ENCODE peak calls at places on chromosomes 3 and 15, in five cellular contexts. T is RPMI7951, J is foreskin fibroblast, C is lower lobe of right lung, Z is RWPE1. X is an unnamed sample.

GRCh38 chr15:75647370-75648155 is at the start of gene SNX33:
- DNase-seq in T (peak), J (peak), C (peak), Z (peak), X (peak)

GRCh38 chr3:75220932-75221331 is 443.2 kb upstream of the FRG2C start:
- DNase-seq in T (no peak), J (no peak), C (no peak), Z (no peak), X (no peak)

GRCh38 chr3:133941390-133941789 is 45.7 kb upstream of the RAB6B start:
- DNase-seq in T (peak), J (peak), C (no peak), Z (no peak), X (peak)

GRCh38 chr3:168620854-168621253 is 525.1 kb upstream of the GOLIM4 start:
- DNase-seq in T (no peak), J (no peak), C (no peak), Z (peak), X (no peak)

GRCh38 chr3:73437828-73438227 is 186.9 kb downstream of the PDZRN3 start:
- DNase-seq in T (peak), J (no peak), C (no peak), Z (no peak), X (no peak)

GRCh38 chr3:44993471-44994205 is 17.6 kb downstream of the EXOSC7 start:
- DNase-seq in T (peak), J (peak), C (no peak), Z (peak), X (peak)

GRCh38 chr3:197151562-197151961 is 121.9 kb upstream of the MELTF start:
- DNase-seq in T (peak), J (peak), C (no peak), Z (peak), X (no peak)

GRCh38 chr3:140630366-140630765 is 47.5 kb upstream of the TRIM42 start:
- DNase-seq in T (no peak), J (no peak), C (no peak), Z (no peak), X (no peak)

GRCh38 chr15:31338318-31338878 is 11.8 kb downstream of the KLF13 start:
- DNase-seq in T (no peak), J (no peak), C (peak), Z (no peak), X (no peak)

GRCh38 chr15:77335298-77335697 is 84.6 kb downstream of the PEAK1 start:
- DNase-seq in T (peak), J (no peak), C (no peak), Z (no peak), X (no peak)

GRCh38 chr3:32510075-32510724 is 7.5 kb upstream of the CMTM6 start:
- DNase-seq in T (peak), J (peak), C (no peak), Z (peak), X (peak)

GRCh38 chr3:33437556-33438283 is 2.5 kb downstream of the UBP1 start:
- DNase-seq in T (peak), J (peak), C (no peak), Z (no peak), X (peak)

GRCh38 chr15:32104061-32104980 is 74.0 kb downstream of the CHRNA7 start:
- DNase-seq in T (no peak), J (no peak), C (no peak), Z (no peak), X (no peak)

GRCh38 chr3:66498718-66499611 is 1.9 kb downstream of the LRIG1 start:
- DNase-seq in T (no peak), J (no peak), C (no peak), Z (no peak), X (no peak)

GRCh38 chr15:77112819-77113569 is 42.1 kb upstream of the TSPAN3 start:
- DNase-seq in T (no peak), J (no peak), C (no peak), Z (no peak), X (no peak)

GRCh38 chr15:61857169-61857829 is 202.9 kb downstream of the VPS13C start:
- DNase-seq in T (no peak), J (no peak), C (no peak), Z (no peak), X (no peak)

GRCh38 chr15:81825136-81825535 is 220.7 kb downstream of the MEX3B start:
- DNase-seq in T (no peak), J (no peak), C (no peak), Z (no peak), X (no peak)

GRCh38 chr3:131804565-131805133 is 230.2 kb downstream of the CPNE4 start:
- DNase-seq in T (no peak), J (no peak), C (no peak), Z (no peak), X (no peak)

GRCh38 chr3:98449606-98450193 is 13.3 kb upstream of the OR5K1 start:
- DNase-seq in T (no peak), J (no peak), C (no peak), Z (no peak), X (no peak)

GRCh38 chr3:169952045-169952444 is 14.6 kb upstream of the SEC62 start:
- DNase-seq in T (no peak), J (peak), C (no peak), Z (no peak), X (no peak)

GRCh38 chr15:58228708-58229107 is 90.5 kb downstream of the AQP9 start:
- DNase-seq in T (peak), J (peak), C (no peak), Z (no peak), X (no peak)

GRCh38 chr3:42504334-42505202 is 2.1 kb downstream of the VIPR1 start:
- DNase-seq in T (no peak), J (no peak), C (no peak), Z (no peak), X (no peak)

GRCh38 chr3:5304789-5305680 is 117.5 kb downstream of the EDEM1 start:
- DNase-seq in T (peak), J (no peak), C (no peak), Z (peak), X (no peak)

X was measured in amniotic stem cell.